ENCODE peak calls at places on chromosome 9, in seven cellular contexts. One of them, this sample, is unnamed.

GRCh38 chr9:99139868-99140267 is 35.0 kb downstream of the TGFBR1 start:
- DNase-seq in prostate gland: no peak
- DNase-seq in esophagus squamous epithelium: no peak
- DNase-seq in adrenal gland: no peak
- DNase-seq in A549: no peak
- DNase-seq in transverse colon: no peak
- DNase-seq in tibial nerve: no peak
- DNase-seq in this sample: no peak

GRCh38 chr9:76905984-76906861 is at the start of gene PRUNE2:
- DNase-seq in prostate gland: peak
- DNase-seq in esophagus squamous epithelium: no peak
- DNase-seq in adrenal gland: peak
- DNase-seq in A549: peak
- DNase-seq in transverse colon: peak
- DNase-seq in tibial nerve: no peak
- DNase-seq in this sample: no peak

GRCh38 chr9:37033141-37033540 is 927 bp downstream of the PAX5 start:
- DNase-seq in prostate gland: no peak
- DNase-seq in esophagus squamous epithelium: no peak
- DNase-seq in adrenal gland: no peak
- DNase-seq in A549: no peak
- DNase-seq in transverse colon: no peak
- DNase-seq in tibial nerve: no peak
- DNase-seq in this sample: no peak

GRCh38 chr9:26975728-26976707 is 19.8 kb downstream of the IFT74 start:
- DNase-seq in prostate gland: no peak
- DNase-seq in esophagus squamous epithelium: no peak
- DNase-seq in adrenal gland: peak
- DNase-seq in A549: peak
- DNase-seq in transverse colon: peak
- DNase-seq in tibial nerve: no peak
- DNase-seq in this sample: no peak

GRCh38 chr9:6566409-6567139 is 79.0 kb downstream of the GLDC start:
- DNase-seq in prostate gland: no peak
- DNase-seq in esophagus squamous epithelium: no peak
- DNase-seq in adrenal gland: peak
- DNase-seq in A549: peak
- DNase-seq in transverse colon: no peak
- DNase-seq in tibial nerve: no peak
- DNase-seq in this sample: no peak

GRCh38 chr9:101309139-101309538 is 75.7 kb downstream of the BAAT start:
- DNase-seq in prostate gland: no peak
- DNase-seq in esophagus squamous epithelium: no peak
- DNase-seq in adrenal gland: no peak
- DNase-seq in A549: no peak
- DNase-seq in transverse colon: no peak
- DNase-seq in tibial nerve: no peak
- DNase-seq in this sample: no peak

GRCh38 chr9:116442528-116442927 is 244.6 kb upstream of the TRIM32 start:
- DNase-seq in prostate gland: no peak
- DNase-seq in esophagus squamous epithelium: no peak
- DNase-seq in adrenal gland: no peak
- DNase-seq in A549: no peak
- DNase-seq in transverse colon: no peak
- DNase-seq in tibial nerve: no peak
- DNase-seq in this sample: no peak

GRCh38 chr9:120892748-120893584 is 16.0 kb upstream of the PHF19 start:
- DNase-seq in prostate gland: no peak
- DNase-seq in esophagus squamous epithelium: no peak
- DNase-seq in adrenal gland: no peak
- DNase-seq in A549: no peak
- DNase-seq in transverse colon: no peak
- DNase-seq in tibial nerve: no peak
- DNase-seq in this sample: no peak

GRCh38 chr9:84283895-84284294 is 56.7 kb downstream of the SLC28A3 start:
- DNase-seq in prostate gland: no peak
- DNase-seq in esophagus squamous epithelium: no peak
- DNase-seq in adrenal gland: no peak
- DNase-seq in A549: no peak
- DNase-seq in transverse colon: no peak
- DNase-seq in tibial nerve: no peak
- DNase-seq in this sample: no peak

GRCh38 chr9:123327697-123328100 is 28.3 kb upstream of the CRB2 start:
- DNase-seq in prostate gland: peak
- DNase-seq in esophagus squamous epithelium: no peak
- DNase-seq in adrenal gland: no peak
- DNase-seq in A549: no peak
- DNase-seq in transverse colon: peak
- DNase-seq in tibial nerve: no peak
- DNase-seq in this sample: no peak

GRCh38 chr9:32665101-32665500 is 29.6 kb upstream of the TAF1L start:
- DNase-seq in prostate gland: no peak
- DNase-seq in esophagus squamous epithelium: no peak
- DNase-seq in adrenal gland: no peak
- DNase-seq in A549: peak
- DNase-seq in transverse colon: no peak
- DNase-seq in tibial nerve: no peak
- DNase-seq in this sample: no peak

GRCh38 chr9:113573959-113574352 is 110.4 kb downstream of the RGS3 start:
- DNase-seq in prostate gland: no peak
- DNase-seq in esophagus squamous epithelium: no peak
- DNase-seq in adrenal gland: no peak
- DNase-seq in A549: no peak
- DNase-seq in transverse colon: no peak
- DNase-seq in tibial nerve: no peak
- DNase-seq in this sample: no peak

GRCh38 chr9:89916001-89916635 is 311.3 kb downstream of the GADD45G start:
- DNase-seq in prostate gland: no peak
- DNase-seq in esophagus squamous epithelium: no peak
- DNase-seq in adrenal gland: no peak
- DNase-seq in A549: no peak
- DNase-seq in transverse colon: no peak
- DNase-seq in tibial nerve: no peak
- DNase-seq in this sample: no peak

GRCh38 chr9:69578026-69578425 is 94.1 kb downstream of the APBA1 start:
- DNase-seq in prostate gland: no peak
- DNase-seq in esophagus squamous epithelium: no peak
- DNase-seq in adrenal gland: no peak
- DNase-seq in A549: no peak
- DNase-seq in transverse colon: no peak
- DNase-seq in tibial nerve: no peak
- DNase-seq in this sample: peak

GRCh38 chr9:437066-438015 is 222.7 kb downstream of the DOCK8 start:
- DNase-seq in prostate gland: no peak
- DNase-seq in esophagus squamous epithelium: no peak
- DNase-seq in adrenal gland: peak
- DNase-seq in A549: no peak
- DNase-seq in transverse colon: no peak
- DNase-seq in tibial nerve: no peak
- DNase-seq in this sample: no peak

GRCh38 chr9:75797181-75797580 is 93.3 kb upstream of the PCSK5 start:
- DNase-seq in prostate gland: no peak
- DNase-seq in esophagus squamous epithelium: no peak
- DNase-seq in adrenal gland: no peak
- DNase-seq in A549: no peak
- DNase-seq in transverse colon: no peak
- DNase-seq in tibial nerve: no peak
- DNase-seq in this sample: no peak

GRCh38 chr9:20492772-20493171 is 129.5 kb downstream of the MLLT3 start:
- DNase-seq in prostate gland: no peak
- DNase-seq in esophagus squamous epithelium: no peak
- DNase-seq in adrenal gland: no peak
- DNase-seq in A549: no peak
- DNase-seq in transverse colon: no peak
- DNase-seq in tibial nerve: no peak
- DNase-seq in this sample: no peak

GRCh38 chr9:123378028-123378427 is 22.0 kb downstream of the CRB2 start:
- DNase-seq in prostate gland: no peak
- DNase-seq in esophagus squamous epithelium: no peak
- DNase-seq in adrenal gland: no peak
- DNase-seq in A549: no peak
- DNase-seq in transverse colon: no peak
- DNase-seq in tibial nerve: no peak
- DNase-seq in this sample: no peak

GRCh38 chr9:84419203-84419602 is 78.6 kb upstream of the SLC28A3 start:
- DNase-seq in prostate gland: no peak
- DNase-seq in esophagus squamous epithelium: no peak
- DNase-seq in adrenal gland: no peak
- DNase-seq in A549: no peak
- DNase-seq in transverse colon: no peak
- DNase-seq in tibial nerve: no peak
- DNase-seq in this sample: no peak

GRCh38 chr9:90546200-90546599 is 96.4 kb downstream of the DIRAS2 start:
- DNase-seq in prostate gland: no peak
- DNase-seq in esophagus squamous epithelium: no peak
- DNase-seq in adrenal gland: no peak
- DNase-seq in A549: peak
- DNase-seq in transverse colon: no peak
- DNase-seq in tibial nerve: no peak
- DNase-seq in this sample: no peak

GRCh38 chr9:136577941-136578619 is 32.2 kb upstream of the NOTCH1 start:
- DNase-seq in prostate gland: no peak
- DNase-seq in esophagus squamous epithelium: no peak
- DNase-seq in adrenal gland: no peak
- DNase-seq in A549: no peak
- DNase-seq in transverse colon: no peak
- DNase-seq in tibial nerve: no peak
- DNase-seq in this sample: no peak

GRCh38 chr9:95907794-95908193 is 32.3 kb downstream of the ERCC6L2 start:
- DNase-seq in prostate gland: no peak
- DNase-seq in esophagus squamous epithelium: no peak
- DNase-seq in adrenal gland: no peak
- DNase-seq in A549: no peak
- DNase-seq in transverse colon: no peak
- DNase-seq in tibial nerve: no peak
- DNase-seq in this sample: no peak

GRCh38 chr9:97633859-97634485 is 351 bp downstream of the NCBP1 start:
- DNase-seq in prostate gland: no peak
- DNase-seq in esophagus squamous epithelium: no peak
- DNase-seq in adrenal gland: no peak
- DNase-seq in A549: no peak
- DNase-seq in transverse colon: no peak
- DNase-seq in tibial nerve: no peak
- DNase-seq in this sample: no peak
- TF ChIP-seq POLR2A in prostate gland: no peak
- TF ChIP-seq POLR2A in esophagus squamous epithelium: no peak
- TF ChIP-seq POLR2A in adrenal gland: no peak
- TF ChIP-seq POLR2A in A549: no peak
- TF ChIP-seq POLR2A in transverse colon: no peak
- TF ChIP-seq POLR2A in tibial nerve: no peak
- TF ChIP-seq POLR2A in this sample: no peak

GRCh38 chr9:14749738-14750137 is 27.2 kb upstream of the CER1 start:
- DNase-seq in prostate gland: no peak
- DNase-seq in esophagus squamous epithelium: no peak
- DNase-seq in adrenal gland: no peak
- DNase-seq in A549: no peak
- DNase-seq in transverse colon: no peak
- DNase-seq in tibial nerve: no peak
- DNase-seq in this sample: no peak

GRCh38 chr9:14750871-14751270 is 28.3 kb upstream of the CER1 start:
- DNase-seq in prostate gland: no peak
- DNase-seq in esophagus squamous epithelium: no peak
- DNase-seq in adrenal gland: no peak
- DNase-seq in A549: no peak
- DNase-seq in transverse colon: no peak
- DNase-seq in tibial nerve: no peak
- DNase-seq in this sample: no peak

GRCh38 chr9:14752871-14753270 is 30.3 kb upstream of the CER1 start:
- DNase-seq in prostate gland: no peak
- DNase-seq in esophagus squamous epithelium: no peak
- DNase-seq in adrenal gland: no peak
- DNase-seq in A549: no peak
- DNase-seq in transverse colon: no peak
- DNase-seq in tibial nerve: no peak
- DNase-seq in this sample: no peak

GRCh38 chr9:14748373-14748772 is 25.8 kb upstream of the CER1 start:
- DNase-seq in prostate gland: no peak
- DNase-seq in esophagus squamous epithelium: no peak
- DNase-seq in adrenal gland: no peak
- DNase-seq in A549: no peak
- DNase-seq in transverse colon: no peak
- DNase-seq in tibial nerve: no peak
- DNase-seq in this sample: no peak

GRCh38 chr9:14752271-14752670 is 29.7 kb upstream of the CER1 start:
- DNase-seq in prostate gland: no peak
- DNase-seq in esophagus squamous epithelium: no peak
- DNase-seq in adrenal gland: no peak
- DNase-seq in A549: no peak
- DNase-seq in transverse colon: no peak
- DNase-seq in tibial nerve: no peak
- DNase-seq in this sample: no peak
- H3K27ac ChIP-seq in prostate gland: no peak
- H3K27ac ChIP-seq in esophagus squamous epithelium: no peak
- H3K27ac ChIP-seq in adrenal gland: no peak
- H3K27ac ChIP-seq in A549: no peak
- H3K27ac ChIP-seq in transverse colon: no peak
- H3K27ac ChIP-seq in tibial nerve: no peak
- H3K27ac ChIP-seq in this sample: no peak

GRCh38 chr9:127927457-127928231 is 2.9 kb downstream of the PIP5KL1 start:
- DNase-seq in prostate gland: peak
- DNase-seq in esophagus squamous epithelium: no peak
- DNase-seq in adrenal gland: no peak
- DNase-seq in A549: no peak
- DNase-seq in transverse colon: peak
- DNase-seq in tibial nerve: no peak
- DNase-seq in this sample: no peak

GRCh38 chr9:127928232-127929043 is 2.1 kb downstream of the PIP5KL1 start:
- DNase-seq in prostate gland: no peak
- DNase-seq in esophagus squamous epithelium: no peak
- DNase-seq in adrenal gland: no peak
- DNase-seq in A549: peak
- DNase-seq in transverse colon: no peak
- DNase-seq in tibial nerve: no peak
- DNase-seq in this sample: no peak

GRCh38 chr9:127924736-127925444 is 5.7 kb downstream of the PIP5KL1 start:
- DNase-seq in prostate gland: no peak
- DNase-seq in esophagus squamous epithelium: no peak
- DNase-seq in adrenal gland: no peak
- DNase-seq in A549: no peak
- DNase-seq in transverse colon: no peak
- DNase-seq in tibial nerve: no peak
- DNase-seq in this sample: no peak

GRCh38 chr9:127925959-127926949 is 4.3 kb downstream of the PIP5KL1 start:
- DNase-seq in prostate gland: no peak
- DNase-seq in esophagus squamous epithelium: no peak
- DNase-seq in adrenal gland: no peak
- DNase-seq in A549: no peak
- DNase-seq in transverse colon: no peak
- DNase-seq in tibial nerve: no peak
- DNase-seq in this sample: no peak

GRCh38 chr9:127926961-127927456 is 3.6 kb downstream of the PIP5KL1 start:
- DNase-seq in prostate gland: no peak
- DNase-seq in esophagus squamous epithelium: no peak
- DNase-seq in adrenal gland: no peak
- DNase-seq in A549: no peak
- DNase-seq in transverse colon: no peak
- DNase-seq in tibial nerve: no peak
- DNase-seq in this sample: no peak
- H3K4me3 ChIP-seq in prostate gland: peak
- H3K4me3 ChIP-seq in esophagus squamous epithelium: peak
- H3K4me3 ChIP-seq in adrenal gland: no peak
- H3K4me3 ChIP-seq in A549: no peak
- H3K4me3 ChIP-seq in transverse colon: no peak
- H3K4me3 ChIP-seq in tibial nerve: no peak
- H3K4me3 ChIP-seq in this sample: no peak

GRCh38 chr9:129140397-129141065 is 29.3 kb downstream of the PTPA start:
- DNase-seq in prostate gland: peak
- DNase-seq in esophagus squamous epithelium: no peak
- DNase-seq in adrenal gland: no peak
- DNase-seq in A549: peak
- DNase-seq in transverse colon: peak
- DNase-seq in tibial nerve: no peak
- DNase-seq in this sample: peak
- TF ChIP-seq POLR2A in prostate gland: no peak
- TF ChIP-seq POLR2A in esophagus squamous epithelium: no peak
- TF ChIP-seq POLR2A in adrenal gland: no peak
- TF ChIP-seq POLR2A in A549: peak
- TF ChIP-seq POLR2A in transverse colon: peak
- TF ChIP-seq POLR2A in tibial nerve: no peak
- TF ChIP-seq POLR2A in this sample: no peak

This sample was measured in gastrocnemius medialis.